ENCODE peak calls at places on chromosomes 1 and 21, in seven cellular contexts. I, B, K, U, X, P and O are unnamed samples.
A peak's percentile ranks its signal among the peaks of the same experiment; 100 is the strongest.

GRCh38 chr21:15444118-15444960 is 285.4 kb upstream of the USP25 start:
- DNase-seq in P (no peak), U (no peak), X (no peak), I (no peak), K (no peak), B (no peak), O (no peak)

GRCh38 chr21:43904316-43904925 is 39.4 kb downstream of the AGPAT3 start:
- DNase-seq in I (no peak), P (no peak), B (peak; percentile 60), U (no peak), K (no peak), X (no peak), O (no peak)

GRCh38 chr1:12063141-12064072 is at the start of gene TNFRSF8:
- DNase-seq in K (no peak), I (no peak), P (no peak), U (no peak), X (no peak), B (no peak), O (no peak)

GRCh38 chr1:228368801-228369607 is 37.6 kb downstream of the TRIM11 start:
- DNase-seq in I (peak; percentile 85), K (no peak), B (peak; percentile 53), U (no peak), X (no peak), P (peak; percentile 1), O (no peak)

GRCh38 chr1:212458817-212459216 is 26.1 kb downstream of the NENF start:
- DNase-seq in I (no peak), B (no peak), K (no peak), U (no peak), P (no peak), X (no peak), O (no peak)

GRCh38 chr21:28485301-28486022 is 507.2 kb downstream of the LTN1 start:
- DNase-seq in U (no peak), X (no peak), P (no peak), I (no peak), B (no peak), K (no peak), O (peak; percentile 4)

GRCh38 chr21:44941567-44941966 is 1.7 kb downstream of the SLX9 start:
- DNase-seq in B (peak; percentile 54), K (no peak), U (no peak), P (no peak), I (peak; percentile 47), X (no peak), O (no peak)

GRCh38 chr1:50656931-50657330 is 233.7 kb upstream of the DMRTA2 start:
- DNase-seq in K (no peak), X (no peak), I (no peak), P (no peak), B (no peak), U (no peak), O (no peak)

GRCh38 chr1:164721037-164721496 is 162.1 kb downstream of the PBX1 start:
- DNase-seq in U (no peak), B (no peak), I (no peak), P (no peak), K (no peak), X (no peak), O (no peak)

GRCh38 chr1:174956976-174957375 is 42.8 kb upstream of the CACYBP start:
- DNase-seq in P (no peak), U (no peak), I (no peak), B (no peak), K (no peak), X (no peak), O (no peak)

GRCh38 chr1:231118704-231119453 is 43.0 kb upstream of the TRIM67 start:
- DNase-seq in P (no peak), I (no peak), B (no peak), K (no peak), X (no peak), U (no peak), O (no peak)

GRCh38 chr1:76154213-76154956 is 79.8 kb downstream of the ST6GALNAC3 start:
- DNase-seq in X (peak; percentile 82), U (peak; percentile 54), I (peak; percentile 82), B (peak; percentile 83), K (peak; percentile 83), P (peak; percentile 45), O (peak; percentile 60)

GRCh38 chr21:31473685-31474345 is 129.8 kb upstream of the TIAM1 start:
- DNase-seq in K (no peak), B (no peak), P (no peak), U (no peak), X (no peak), I (no peak), O (peak; percentile 14)

GRCh38 chr1:168110896-168111545 is 25.7 kb downstream of the GPR161 start:
- DNase-seq in K (no peak), U (no peak), I (no peak), X (no peak), P (no peak), B (no peak), O (no peak)

GRCh38 chr1:26618561-26618960 is 77.3 kb upstream of the ARID1A start:
- DNase-seq in K (no peak), I (no peak), X (no peak), B (no peak), U (no peak), P (no peak), O (no peak)

GRCh38 chr1:201639826-201640225 is 100.9 kb downstream of the NAV1 start:
- DNase-seq in I (no peak), X (no peak), K (no peak), U (no peak), B (no peak), P (no peak), O (no peak)

GRCh38 chr1:201637282-201638076 is 98.6 kb downstream of the NAV1 start:
- DNase-seq in X (peak; percentile 68), K (no peak), B (no peak), P (no peak), I (no peak), U (no peak), O (no peak)

GRCh38 chr1:201639391-201639790 is 100.5 kb downstream of the NAV1 start:
- DNase-seq in B (no peak), P (no peak), K (no peak), U (no peak), I (no peak), X (no peak), O (no peak)

GRCh38 chr1:201641524-201642253 is 102.8 kb downstream of the NAV1 start:
- DNase-seq in P (no peak), B (no peak), I (no peak), U (no peak), K (no peak), X (no peak), O (no peak)

DNA sequence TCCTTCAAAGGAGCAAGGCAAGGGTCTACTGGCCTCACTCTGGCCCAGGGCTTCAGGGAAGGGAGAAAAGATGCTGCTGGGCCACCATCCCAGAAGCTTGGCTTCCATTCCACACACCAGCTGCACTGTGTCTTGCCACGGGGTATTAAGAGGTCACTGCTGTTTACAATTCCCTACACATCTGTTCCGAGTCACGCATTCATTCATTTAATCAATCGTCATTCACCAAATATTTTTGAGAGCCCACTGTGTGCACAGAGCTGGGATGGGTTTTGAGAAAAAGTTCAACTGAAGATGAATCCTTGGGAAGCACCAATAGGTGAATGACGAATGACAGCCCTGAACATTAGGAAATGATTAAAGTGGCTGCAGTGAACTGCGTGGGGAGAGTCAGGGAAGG is 101.7 kb downstream of the NAV1 start:
- DNase-seq in B (no peak), U (no peak), P (no peak), I (no peak), K (no peak), X (no peak), O (no peak)
- H3K27ac ChIP-seq in B (no peak overlapping the region), U (no peak overlapping the region), P (no peak overlapping the region), I (peak overlapping the region; percentile 67), K (peak overlapping the region; percentile 56), X (no peak overlapping the region), O (no peak overlapping the region)

GRCh38 chr1:150508982-150509381 is 1.1 kb downstream of the ECM1 start:
- DNase-seq in K (no peak), I (no peak), X (no peak), B (no peak), P (no peak), U (no peak), O (no peak)

GRCh38 chr1:150512846-150513245 is 2.7 kb upstream of the FALEC start:
- DNase-seq in K (no peak), I (no peak), X (no peak), U (no peak), P (no peak), B (no peak), O (no peak)

GRCh38 chr1:150513275-150513885 is 2.2 kb upstream of the FALEC start:
- DNase-seq in I (no peak), X (no peak), U (no peak), K (no peak), P (no peak), B (no peak), O (peak; percentile 62)

GRCh38 chr1:150511985-150512660 is 3.4 kb upstream of the FALEC start:
- DNase-seq in I (no peak), P (no peak), X (no peak), B (no peak), K (no peak), U (no peak), O (no peak)

DNA sequence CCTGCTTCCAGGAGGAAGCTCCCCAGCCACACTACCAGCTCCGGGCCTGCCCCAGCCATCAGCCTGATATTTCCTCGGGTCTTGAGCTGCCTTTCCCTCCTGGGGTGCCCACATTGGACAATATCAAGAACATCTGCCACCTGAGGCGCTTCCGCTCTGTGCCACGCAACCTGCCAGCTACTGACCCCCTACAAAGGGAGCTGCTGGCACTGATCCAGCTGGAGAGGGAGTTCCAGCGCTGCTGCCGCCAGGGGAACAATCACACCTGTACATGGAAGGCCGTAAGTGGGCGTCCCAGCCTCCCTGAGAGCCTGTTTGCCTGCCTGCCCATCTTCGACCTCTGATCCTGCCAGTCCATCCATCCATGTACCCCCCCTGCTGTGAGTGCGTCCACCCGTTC is 3.6 kb downstream of the ECM1 start:
- DNase-seq in U (no peak), K (no peak), I (no peak), P (peak; percentile 42), B (no peak), X (no peak), O (no peak)
- H3K27ac ChIP-seq in U (no peak overlapping the region), K (no peak overlapping the region), I (no peak overlapping the region), P (no peak overlapping the region), B (no peak overlapping the region), X (no peak overlapping the region), O (peak overlapping the region; percentile 89)

GRCh38 chr1:154657547-154657946 is 49.6 kb upstream of the ADAR start:
- DNase-seq in K (no peak), P (no peak), U (no peak), X (no peak), I (no peak), B (no peak), O (no peak)
- H3K27ac ChIP-seq in K (no peak overlapping the region), P (no peak overlapping the region), U (no peak overlapping the region), X (no peak overlapping the region), I (no peak overlapping the region), B (no peak overlapping the region), O (no peak overlapping the region)

GRCh38 chr1:37795340-37796110 is 1.9 kb downstream of the MANEAL start:
- DNase-seq in I (peak; percentile 83), X (peak; percentile 77), B (peak; percentile 77), U (peak; percentile 41), P (peak; percentile 51), K (peak; percentile 68), O (peak; percentile 61)

GRCh38 chr1:37794372-37795339 is 1.0 kb downstream of the MANEAL start:
- DNase-seq in B (peak; percentile 64), I (no peak), U (no peak), X (no peak), P (no peak), K (no peak), O (no peak)

GRCh38 chr1:37793773-37794371 is at the start of gene MANEAL:
- DNase-seq in U (peak; percentile 13), B (peak; percentile 82), I (peak; percentile 67), P (peak; percentile 47), X (peak; percentile 79), K (peak; percentile 48), O (peak; percentile 53)

GRCh38 chr1:37797750-37798345 is 4.2 kb downstream of the MANEAL start:
- DNase-seq in I (no peak), B (peak; percentile 19), P (no peak), K (no peak), X (no peak), U (no peak), O (no peak)

GRCh38 chr1:37792943-37793686 is 532 bp upstream of the MANEAL start:
- DNase-seq in B (peak; percentile 47), U (no peak), X (no peak), I (no peak), K (no peak), P (no peak), O (no peak)
- H3K27ac ChIP-seq in B (no peak overlapping the region), U (no peak overlapping the region), X (no peak overlapping the region), I (no peak overlapping the region), K (no peak overlapping the region), P (no peak overlapping the region), O (no peak overlapping the region)